ENCODE peak calls at places on chromosomes 5 and 9, in eight cellular contexts. Y, O, I, K, M, A, D and W are unnamed samples.

GRCh38 chr5:157222506-157223230 is 42.0 kb downstream of the ITK start:
- DNase-seq in Y (peak; percentile 15), O (peak; percentile 31), I (peak; percentile 10), K (no peak), M (no peak), A (peak; percentile 44), D (no peak), W (no peak)

GRCh38 chr5:133824661-133825254 is 143.7 kb downstream of the C5orf15 start:
- DNase-seq in Y (no peak), O (no peak), I (no peak), K (no peak), M (no peak), A (no peak), D (no peak), W (peak; percentile 70)

GRCh38 chr5:139658928-139659667 is 10.9 kb downstream of the CXXC5 start:
- DNase-seq in Y (peak; percentile 73), O (peak; percentile 80), I (peak; percentile 78), K (no peak), M (no peak), A (peak; percentile 63), D (no peak), W (no peak)

GRCh38 chr5:65213921-65214525 is 267.7 kb downstream of the ADAMTS6 start:
- DNase-seq in Y (peak; percentile 48), O (peak; percentile 47), I (peak; percentile 62), K (peak; percentile 17), M (no peak), A (peak; percentile 48), D (no peak), W (no peak)

GRCh38 chr9:93664549-93665120 is 88.3 kb downstream of the PHF2 start:
- DNase-seq in Y (no peak), O (no peak), I (no peak), K (no peak), M (no peak), A (no peak), D (peak; percentile 9), W (no peak)

GRCh38 chr9:86586144-86586494 is 231.9 kb upstream of the TUT7 start:
- DNase-seq in Y (no peak), O (no peak), I (no peak), K (no peak), M (no peak), A (no peak), D (no peak), W (no peak)

GRCh38 chr5:178228609-178229008 is 4.0 kb downstream of the PHYKPL start:
- DNase-seq in Y (no peak), O (no peak), I (no peak), K (no peak), M (no peak), A (no peak), D (no peak), W (no peak)

GRCh38 chr9:123191660-123192059 is 76.7 kb downstream of the STRBP start:
- DNase-seq in Y (no peak), O (no peak), I (no peak), K (no peak), M (no peak), A (no peak), D (no peak), W (no peak)

GRCh38 chr9:4936823-4937222 is 48.2 kb upstream of the JAK2 start:
- DNase-seq in Y (no peak), O (no peak), I (no peak), K (no peak), M (no peak), A (no peak), D (no peak), W (peak; percentile 33)

GRCh38 chr9:38035873-38036272 is 33.2 kb downstream of the SHB start:
- DNase-seq in Y (peak; percentile 79), O (peak; percentile 72), I (peak; percentile 68), K (no peak), M (no peak), A (peak; percentile 87), D (no peak), W (no peak)

GRCh38 chr9:106648799-106649198 is 214.2 kb upstream of the ZNF462 start:
- DNase-seq in Y (peak; percentile 1), O (peak; percentile 32), I (peak; percentile 49), K (no peak), M (no peak), A (no peak), D (no peak), W (no peak)

GRCh38 chr9:136112541-136112940 is 6.1 kb downstream of the TMEM250 start:
- DNase-seq in Y (no peak), O (no peak), I (no peak), K (no peak), M (no peak), A (no peak), D (no peak), W (no peak)

GRCh38 chr5:135544666-135545045 is 8.9 kb upstream of the NEUROG1 start:
- DNase-seq in Y (no peak), O (no peak), I (no peak), K (no peak), M (no peak), A (no peak), D (no peak), W (no peak)

GRCh38 chr5:52999357-52999949 is 10.3 kb downstream of the ITGA2 start:
- DNase-seq in Y (peak; percentile 54), O (no peak), I (peak; percentile 55), K (no peak), M (no peak), A (peak; percentile 57), D (no peak), W (no peak)

GRCh38 chr9:107750741-107751521 is 261.4 kb upstream of the KLF4 start:
- DNase-seq in Y (peak; percentile 100), O (peak; percentile 100), I (peak; percentile 99), K (no peak), M (peak; percentile 86), A (peak; percentile 98), D (peak; percentile 72), W (no peak)

GRCh38 chr5:173204185-173204979 is 30.6 kb downstream of the NKX2-5 start:
- DNase-seq in Y (peak; percentile 51), O (peak; percentile 67), I (peak; percentile 50), K (peak; percentile 51), M (no peak), A (peak; percentile 37), D (no peak), W (no peak)
- TF ChIP-seq CTCF in Y (peak; percentile 62), O (peak; percentile 66), I (peak; percentile 59), K (peak; percentile 80), M (peak; percentile 20), A (peak; percentile 61), D (peak; percentile 50), W (peak; percentile 77)

DNA sequence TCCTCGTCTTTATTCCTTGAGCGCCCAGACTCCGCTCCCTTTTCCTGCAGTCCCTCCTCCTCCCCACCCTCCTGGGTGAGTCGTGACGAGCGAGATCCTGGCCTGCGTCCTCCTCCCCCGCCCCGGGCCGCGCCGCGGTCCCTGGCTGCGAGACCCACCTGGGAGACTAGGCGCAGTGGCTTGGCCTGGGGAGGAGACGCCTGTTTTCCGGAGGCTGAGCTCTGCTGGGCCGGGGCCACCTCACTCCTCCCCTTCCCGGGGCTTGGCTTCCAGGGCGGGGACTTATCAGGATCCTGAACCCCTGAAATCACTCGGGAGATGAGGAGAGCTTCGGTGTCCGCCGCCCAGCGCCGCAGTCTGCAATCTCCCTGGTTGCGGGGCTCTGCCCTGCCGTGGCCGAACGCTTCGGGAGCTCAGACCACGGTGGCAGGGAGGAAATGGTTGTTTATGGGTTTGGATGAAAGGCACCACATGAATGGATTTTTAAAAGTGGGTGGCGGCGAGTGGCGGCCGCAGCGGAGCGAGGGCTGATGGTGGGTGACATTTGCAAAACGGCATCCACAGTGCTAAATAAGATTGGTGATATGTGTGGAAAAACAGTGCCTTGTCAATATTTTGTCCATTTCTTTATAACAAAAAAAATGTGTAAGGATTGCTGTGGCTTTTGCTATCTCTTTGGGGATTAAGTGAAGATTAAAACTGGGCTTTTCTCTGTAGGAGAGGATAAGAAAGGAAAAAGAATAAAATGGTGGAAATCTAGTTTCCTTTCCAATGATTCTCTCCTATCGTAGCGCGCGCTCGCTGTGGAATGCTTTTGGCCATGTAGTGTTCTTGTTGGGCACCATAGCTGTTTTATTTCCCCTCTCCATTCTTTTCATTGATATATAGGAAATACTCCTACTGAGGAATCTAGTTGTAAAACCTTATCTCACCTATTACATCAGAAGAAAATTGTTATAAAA is 1.2 kb downstream of the STXBP1 start:
- DNase-seq in Y (peak; percentile 63), O (peak; percentile 56), I (peak; percentile 62), K (no peak), M (peak; percentile 44), A (peak; percentile 31), D (peak; percentile 76), W (no peak)
- TF ChIP-seq CTCF in Y (no peak), O (no peak), I (no peak), K (no peak), M (no peak), A (no peak), D (no peak), W (no peak)

GRCh38 chr9:90245661-90246060 is 397.0 kb downstream of the DIRAS2 start:
- DNase-seq in Y (no peak), O (no peak), I (no peak), K (no peak), M (no peak), A (no peak), D (no peak), W (no peak)

GRCh38 chr9:90251311-90251710 is 391.3 kb downstream of the DIRAS2 start:
- DNase-seq in Y (no peak), O (no peak), I (no peak), K (no peak), M (no peak), A (no peak), D (no peak), W (no peak)

DNA sequence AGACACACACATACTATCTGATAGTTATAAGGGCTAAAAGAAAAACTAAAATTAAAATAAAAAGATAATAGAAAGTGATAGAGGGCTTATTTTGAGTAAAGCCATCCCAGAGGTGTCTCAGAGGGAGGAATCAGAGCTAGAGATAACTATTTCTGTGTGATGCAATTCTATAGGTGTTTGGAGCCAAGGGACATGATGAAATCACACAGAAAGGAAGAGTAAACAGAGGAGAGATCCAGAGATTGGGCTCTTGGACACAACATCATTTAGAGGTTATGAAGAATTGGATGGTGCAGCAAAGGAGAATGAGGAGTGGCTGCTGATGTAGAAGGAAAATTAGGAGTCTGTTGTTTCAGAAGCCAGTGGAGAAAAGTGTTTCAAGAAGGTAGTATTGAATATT is 393.5 kb downstream of the DIRAS2 start:
- DNase-seq in Y (no peak), O (no peak), I (no peak), K (no peak), M (no peak), A (no peak), D (no peak), W (no peak)
- TF ChIP-seq CTCF in Y (no peak), O (no peak), I (no peak), K (no peak), M (no peak), A (no peak), D (no peak), W (no peak)

DNA sequence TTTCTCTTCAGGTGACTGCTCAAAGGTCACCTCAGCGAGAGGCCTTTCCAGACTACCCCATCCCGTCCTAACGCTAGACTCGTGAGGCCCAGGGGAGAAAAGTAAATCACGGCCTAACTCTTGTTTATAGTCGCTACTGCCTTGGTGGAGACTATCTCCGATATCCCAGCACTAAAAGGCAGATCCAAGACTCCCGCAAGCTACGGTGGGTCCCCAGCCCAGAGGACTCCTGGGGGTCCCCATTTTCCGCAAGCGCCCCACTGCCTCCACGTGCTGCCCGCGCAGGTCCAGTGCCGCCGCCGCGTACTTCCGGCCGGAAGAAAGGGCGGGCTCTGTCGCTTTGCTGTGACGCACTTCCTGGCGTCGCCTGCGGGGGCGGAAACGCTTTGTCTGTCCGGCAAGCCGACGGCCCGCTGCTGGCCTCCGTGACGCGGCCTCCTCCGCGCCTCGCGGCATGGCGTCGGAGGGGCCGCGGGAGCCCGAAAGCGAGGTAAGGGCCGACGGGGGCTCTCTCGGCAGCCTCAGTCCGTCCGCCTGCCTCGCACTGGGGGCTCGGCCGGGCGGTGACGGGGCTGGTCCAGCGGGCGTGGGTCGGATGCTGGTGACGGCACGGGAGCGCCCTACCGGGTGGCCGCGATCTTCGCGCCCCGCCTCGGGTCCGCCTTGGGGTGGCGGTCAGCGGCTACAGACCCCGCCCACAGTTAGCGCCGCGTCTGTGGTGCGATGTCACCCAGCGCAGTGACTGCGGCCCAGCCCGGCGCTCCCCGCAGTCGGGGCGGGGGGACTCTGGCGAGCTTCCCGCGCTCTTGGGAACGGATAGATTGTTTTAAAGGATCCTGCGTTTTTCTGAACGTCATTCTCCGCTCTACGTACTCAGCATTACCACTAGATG is at the start of gene SECISBP2:
- DNase-seq in Y (peak; percentile 98), O (peak; percentile 96), I (peak; percentile 99), K (peak; percentile 95), M (peak; percentile 95), A (peak; percentile 94), D (peak; percentile 97), W (peak; percentile 92)
- TF ChIP-seq CTCF in Y (peak; percentile 68), O (no peak), I (peak; percentile 65), K (no peak), M (peak; percentile 74), A (peak; percentile 80), D (peak; percentile 76), W (peak; percentile 67)